ENCODE peak calls at places on chromosomes 2 and 18, in seven cellular contexts. One of them, this sample, is unnamed.

GRCh38 chr2:233025706-233026105 is 6.8 kb upstream of the NEU2 start:
- DNase-seq in activated effector memory CD4-positive, alpha-beta T cell treated with anti-CD3 and anti-CD28 coated beads, Interleukin-2, amount 50 U/mL, for 16 hours: no peak
- DNase-seq in HFFc6: no peak
- DNase-seq in effector memory CD4-positive, alpha-beta T cell: no peak
- DNase-seq in Kasumi-1: no peak
- DNase-seq in B cell: no peak
- DNase-seq in AG08396: no peak
- DNase-seq in this sample: no peak

GRCh38 chr2:235605306-235605998 is 111.6 kb downstream of the AGAP1 start:
- DNase-seq in activated effector memory CD4-positive, alpha-beta T cell treated with anti-CD3 and anti-CD28 coated beads, Interleukin-2, amount 50 U/mL, for 16 hours: no peak
- DNase-seq in HFFc6: peak; percentile 96
- DNase-seq in B cell: no peak
- DNase-seq in effector memory CD4-positive, alpha-beta T cell: peak; percentile 7
- DNase-seq in Kasumi-1: no peak
- DNase-seq in AG08396: peak; percentile 92
- DNase-seq in this sample: no peak

GRCh38 chr2:21423854-21424253 is 300.1 kb downstream of the TDRD15 start:
- DNase-seq in B cell: no peak
- DNase-seq in activated effector memory CD4-positive, alpha-beta T cell treated with anti-CD3 and anti-CD28 coated beads, Interleukin-2, amount 50 U/mL, for 16 hours: no peak
- DNase-seq in Kasumi-1: no peak
- DNase-seq in effector memory CD4-positive, alpha-beta T cell: no peak
- DNase-seq in HFFc6: no peak
- DNase-seq in AG08396: no peak
- DNase-seq in this sample: no peak

GRCh38 chr2:28835787-28836186 is 25.2 kb downstream of the SPDYA start:
- DNase-seq in AG08396: no peak
- DNase-seq in HFFc6: no peak
- DNase-seq in effector memory CD4-positive, alpha-beta T cell: no peak
- DNase-seq in activated effector memory CD4-positive, alpha-beta T cell treated with anti-CD3 and anti-CD28 coated beads, Interleukin-2, amount 50 U/mL, for 16 hours: no peak
- DNase-seq in Kasumi-1: no peak
- DNase-seq in B cell: no peak
- DNase-seq in this sample: no peak

GRCh38 chr2:232674491-232674890 is 22.6 kb upstream of the GIGYF2 start:
- DNase-seq in activated effector memory CD4-positive, alpha-beta T cell treated with anti-CD3 and anti-CD28 coated beads, Interleukin-2, amount 50 U/mL, for 16 hours: no peak
- DNase-seq in AG08396: no peak
- DNase-seq in HFFc6: no peak
- DNase-seq in effector memory CD4-positive, alpha-beta T cell: no peak
- DNase-seq in B cell: no peak
- DNase-seq in Kasumi-1: no peak
- DNase-seq in this sample: no peak

GRCh38 chr2:224507789-224508188 is 77.4 kb downstream of the CUL3 start:
- DNase-seq in HFFc6: no peak
- DNase-seq in activated effector memory CD4-positive, alpha-beta T cell treated with anti-CD3 and anti-CD28 coated beads, Interleukin-2, amount 50 U/mL, for 16 hours: no peak
- DNase-seq in AG08396: no peak
- DNase-seq in Kasumi-1: no peak
- DNase-seq in B cell: no peak
- DNase-seq in effector memory CD4-positive, alpha-beta T cell: no peak
- DNase-seq in this sample: no peak

GRCh38 chr2:212723226-212723625 is 184.6 kb upstream of the ERBB4 start:
- DNase-seq in AG08396: peak; percentile 50
- DNase-seq in effector memory CD4-positive, alpha-beta T cell: no peak
- DNase-seq in HFFc6: peak; percentile 38
- DNase-seq in activated effector memory CD4-positive, alpha-beta T cell treated with anti-CD3 and anti-CD28 coated beads, Interleukin-2, amount 50 U/mL, for 16 hours: no peak
- DNase-seq in Kasumi-1: no peak
- DNase-seq in B cell: no peak
- DNase-seq in this sample: no peak

GRCh38 chr2:219161097-219161496 is 482 bp upstream of the NHEJ1 start:
- DNase-seq in Kasumi-1: no peak
- DNase-seq in activated effector memory CD4-positive, alpha-beta T cell treated with anti-CD3 and anti-CD28 coated beads, Interleukin-2, amount 50 U/mL, for 16 hours: no peak
- DNase-seq in AG08396: no peak
- DNase-seq in B cell: no peak
- DNase-seq in HFFc6: no peak
- DNase-seq in effector memory CD4-positive, alpha-beta T cell: no peak
- DNase-seq in this sample: no peak

GRCh38 chr2:67842375-67842959 is 220.3 kb downstream of the C1D start:
- DNase-seq in B cell: no peak
- DNase-seq in Kasumi-1: no peak
- DNase-seq in AG08396: no peak
- DNase-seq in activated effector memory CD4-positive, alpha-beta T cell treated with anti-CD3 and anti-CD28 coated beads, Interleukin-2, amount 50 U/mL, for 16 hours: no peak
- DNase-seq in HFFc6: no peak
- DNase-seq in effector memory CD4-positive, alpha-beta T cell: no peak
- DNase-seq in this sample: no peak

GRCh38 chr2:118668431-118669424 is 178.7 kb downstream of the EN1 start:
- DNase-seq in B cell: no peak
- DNase-seq in activated effector memory CD4-positive, alpha-beta T cell treated with anti-CD3 and anti-CD28 coated beads, Interleukin-2, amount 50 U/mL, for 16 hours: no peak
- DNase-seq in HFFc6: peak; percentile 96
- DNase-seq in effector memory CD4-positive, alpha-beta T cell: no peak
- DNase-seq in Kasumi-1: no peak
- DNase-seq in AG08396: peak; percentile 71
- DNase-seq in this sample: no peak

GRCh38 chr18:26813043-26813442 is 52.5 kb downstream of the AQP4 start:
- DNase-seq in effector memory CD4-positive, alpha-beta T cell: no peak
- DNase-seq in AG08396: no peak
- DNase-seq in HFFc6: no peak
- DNase-seq in B cell: no peak
- DNase-seq in activated effector memory CD4-positive, alpha-beta T cell treated with anti-CD3 and anti-CD28 coated beads, Interleukin-2, amount 50 U/mL, for 16 hours: no peak
- DNase-seq in Kasumi-1: peak; percentile 4
- DNase-seq in this sample: no peak

GRCh38 chr2:74146929-74147728 is 583 bp downstream of the BOLA3 start:
- DNase-seq in B cell: no peak
- DNase-seq in effector memory CD4-positive, alpha-beta T cell: no peak
- DNase-seq in HFFc6: peak; percentile 34
- DNase-seq in activated effector memory CD4-positive, alpha-beta T cell treated with anti-CD3 and anti-CD28 coated beads, Interleukin-2, amount 50 U/mL, for 16 hours: no peak
- DNase-seq in Kasumi-1: peak; percentile 67
- DNase-seq in AG08396: peak; percentile 63
- DNase-seq in this sample: no peak

GRCh38 chr2:120525056-120526046 is 179.4 kb downstream of the INHBB start:
- DNase-seq in Kasumi-1: no peak
- DNase-seq in effector memory CD4-positive, alpha-beta T cell: no peak
- DNase-seq in AG08396: no peak
- DNase-seq in HFFc6: no peak
- DNase-seq in B cell: no peak
- DNase-seq in activated effector memory CD4-positive, alpha-beta T cell treated with anti-CD3 and anti-CD28 coated beads, Interleukin-2, amount 50 U/mL, for 16 hours: no peak
- DNase-seq in this sample: no peak

GRCh38 chr2:232103140-232103737 is 141.7 kb downstream of the DIS3L2 start:
- DNase-seq in AG08396: no peak
- DNase-seq in B cell: no peak
- DNase-seq in HFFc6: no peak
- DNase-seq in activated effector memory CD4-positive, alpha-beta T cell treated with anti-CD3 and anti-CD28 coated beads, Interleukin-2, amount 50 U/mL, for 16 hours: no peak
- DNase-seq in Kasumi-1: no peak
- DNase-seq in effector memory CD4-positive, alpha-beta T cell: no peak
- DNase-seq in this sample: no peak

GRCh38 chr2:61970807-61971556 is 65.5 kb downstream of the COMMD1 start:
- DNase-seq in activated effector memory CD4-positive, alpha-beta T cell treated with anti-CD3 and anti-CD28 coated beads, Interleukin-2, amount 50 U/mL, for 16 hours: no peak
- DNase-seq in B cell: no peak
- DNase-seq in AG08396: no peak
- DNase-seq in effector memory CD4-positive, alpha-beta T cell: no peak
- DNase-seq in Kasumi-1: no peak
- DNase-seq in HFFc6: no peak
- DNase-seq in this sample: no peak

GRCh38 chr2:108073425-108074072 is 87.2 kb downstream of the SLC5A7 start:
- DNase-seq in effector memory CD4-positive, alpha-beta T cell: no peak
- DNase-seq in HFFc6: no peak
- DNase-seq in B cell: no peak
- DNase-seq in AG08396: no peak
- DNase-seq in Kasumi-1: no peak
- DNase-seq in activated effector memory CD4-positive, alpha-beta T cell treated with anti-CD3 and anti-CD28 coated beads, Interleukin-2, amount 50 U/mL, for 16 hours: no peak
- DNase-seq in this sample: no peak

GRCh38 chr18:59141294-59142068 is 1.8 kb downstream of the SEC11C start:
- DNase-seq in AG08396: no peak
- DNase-seq in activated effector memory CD4-positive, alpha-beta T cell treated with anti-CD3 and anti-CD28 coated beads, Interleukin-2, amount 50 U/mL, for 16 hours: no peak
- DNase-seq in effector memory CD4-positive, alpha-beta T cell: no peak
- DNase-seq in Kasumi-1: no peak
- DNase-seq in B cell: no peak
- DNase-seq in HFFc6: no peak
- DNase-seq in this sample: no peak

GRCh38 chr2:3651686-3652516 is 6.1 kb upstream of the ALLC start:
- DNase-seq in B cell: peak; percentile 79
- DNase-seq in HFFc6: no peak
- DNase-seq in effector memory CD4-positive, alpha-beta T cell: peak; percentile 12
- DNase-seq in Kasumi-1: peak; percentile 40
- DNase-seq in activated effector memory CD4-positive, alpha-beta T cell treated with anti-CD3 and anti-CD28 coated beads, Interleukin-2, amount 50 U/mL, for 16 hours: peak; percentile 82
- DNase-seq in AG08396: peak; percentile 62
- DNase-seq in this sample: no peak

GRCh38 chr18:13616525-13617035 is 109.8 kb downstream of the FAM210A start:
- DNase-seq in Kasumi-1: no peak
- DNase-seq in AG08396: no peak
- DNase-seq in activated effector memory CD4-positive, alpha-beta T cell treated with anti-CD3 and anti-CD28 coated beads, Interleukin-2, amount 50 U/mL, for 16 hours: no peak
- DNase-seq in HFFc6: no peak
- DNase-seq in effector memory CD4-positive, alpha-beta T cell: no peak
- DNase-seq in B cell: no peak
- DNase-seq in this sample: no peak

GRCh38 chr2:238352361-238352760 is 32.0 kb downstream of the TRAF3IP1 start:
- DNase-seq in activated effector memory CD4-positive, alpha-beta T cell treated with anti-CD3 and anti-CD28 coated beads, Interleukin-2, amount 50 U/mL, for 16 hours: no peak
- DNase-seq in HFFc6: no peak
- DNase-seq in B cell: no peak
- DNase-seq in effector memory CD4-positive, alpha-beta T cell: no peak
- DNase-seq in Kasumi-1: no peak
- DNase-seq in AG08396: no peak
- DNase-seq in this sample: no peak

GRCh38 chr2:146579154-146579930 is 1265.5 kb upstream of the ACVR2A start:
- DNase-seq in HFFc6: peak; percentile 45
- DNase-seq in B cell: no peak
- DNase-seq in Kasumi-1: no peak
- DNase-seq in effector memory CD4-positive, alpha-beta T cell: no peak
- DNase-seq in AG08396: peak; percentile 26
- DNase-seq in activated effector memory CD4-positive, alpha-beta T cell treated with anti-CD3 and anti-CD28 coated beads, Interleukin-2, amount 50 U/mL, for 16 hours: no peak
- DNase-seq in this sample: no peak

GRCh38 chr2:173402405-173402974 is 47.8 kb downstream of the CDCA7 start:
- DNase-seq in HFFc6: peak; percentile 74
- DNase-seq in AG08396: peak; percentile 85
- DNase-seq in B cell: peak; percentile 81
- DNase-seq in Kasumi-1: peak; percentile 94
- DNase-seq in activated effector memory CD4-positive, alpha-beta T cell treated with anti-CD3 and anti-CD28 coated beads, Interleukin-2, amount 50 U/mL, for 16 hours: peak; percentile 88
- DNase-seq in effector memory CD4-positive, alpha-beta T cell: peak; percentile 40
- DNase-seq in this sample: peak; percentile 85

GRCh38 chr18:28802546-28802945 is 625.6 kb upstream of the CDH2 start:
- DNase-seq in activated effector memory CD4-positive, alpha-beta T cell treated with anti-CD3 and anti-CD28 coated beads, Interleukin-2, amount 50 U/mL, for 16 hours: no peak
- DNase-seq in Kasumi-1: peak; percentile 37
- DNase-seq in AG08396: no peak
- DNase-seq in B cell: no peak
- DNase-seq in HFFc6: peak; percentile 39
- DNase-seq in effector memory CD4-positive, alpha-beta T cell: no peak
- DNase-seq in this sample: no peak

GRCh38 chr2:131143803-131144202 is 38.7 kb downstream of the PLEKHB2 start:
- DNase-seq in Kasumi-1: no peak
- DNase-seq in AG08396: no peak
- DNase-seq in HFFc6: no peak
- DNase-seq in effector memory CD4-positive, alpha-beta T cell: no peak
- DNase-seq in B cell: no peak
- DNase-seq in activated effector memory CD4-positive, alpha-beta T cell treated with anti-CD3 and anti-CD28 coated beads, Interleukin-2, amount 50 U/mL, for 16 hours: no peak
- DNase-seq in this sample: no peak

GRCh38 chr2:173568054-173568453 is 213.4 kb downstream of the CDCA7 start:
- DNase-seq in activated effector memory CD4-positive, alpha-beta T cell treated with anti-CD3 and anti-CD28 coated beads, Interleukin-2, amount 50 U/mL, for 16 hours: no peak
- DNase-seq in Kasumi-1: peak; percentile 68
- DNase-seq in B cell: no peak
- DNase-seq in HFFc6: peak; percentile 28
- DNase-seq in AG08396: no peak
- DNase-seq in effector memory CD4-positive, alpha-beta T cell: no peak
- DNase-seq in this sample: no peak

GRCh38 chr2:173590278-173590811 is 235.7 kb downstream of the CDCA7 start:
- DNase-seq in Kasumi-1: no peak
- DNase-seq in activated effector memory CD4-positive, alpha-beta T cell treated with anti-CD3 and anti-CD28 coated beads, Interleukin-2, amount 50 U/mL, for 16 hours: no peak
- DNase-seq in HFFc6: peak; percentile 89
- DNase-seq in AG08396: peak; percentile 74
- DNase-seq in effector memory CD4-positive, alpha-beta T cell: no peak
- DNase-seq in B cell: no peak
- DNase-seq in this sample: peak; percentile 82

GRCh38 chr2:149418065-149418464 is 87.7 kb downstream of the LYPD6 start:
- DNase-seq in AG08396: no peak
- DNase-seq in activated effector memory CD4-positive, alpha-beta T cell treated with anti-CD3 and anti-CD28 coated beads, Interleukin-2, amount 50 U/mL, for 16 hours: no peak
- DNase-seq in effector memory CD4-positive, alpha-beta T cell: no peak
- DNase-seq in B cell: no peak
- DNase-seq in Kasumi-1: no peak
- DNase-seq in HFFc6: no peak
- DNase-seq in this sample: no peak

GRCh38 chr2:165746501-165746900 is 47.5 kb downstream of the GALNT3 start:
- DNase-seq in effector memory CD4-positive, alpha-beta T cell: no peak
- DNase-seq in HFFc6: no peak
- DNase-seq in activated effector memory CD4-positive, alpha-beta T cell treated with anti-CD3 and anti-CD28 coated beads, Interleukin-2, amount 50 U/mL, for 16 hours: no peak
- DNase-seq in B cell: no peak
- DNase-seq in AG08396: no peak
- DNase-seq in Kasumi-1: no peak
- DNase-seq in this sample: no peak

GRCh38 chr2:10773841-10774341 is 38.7 kb downstream of the PDIA6 start:
- DNase-seq in AG08396: peak; percentile 24
- DNase-seq in Kasumi-1: no peak
- DNase-seq in effector memory CD4-positive, alpha-beta T cell: no peak
- DNase-seq in B cell: no peak
- DNase-seq in activated effector memory CD4-positive, alpha-beta T cell treated with anti-CD3 and anti-CD28 coated beads, Interleukin-2, amount 50 U/mL, for 16 hours: peak; percentile 59
- DNase-seq in HFFc6: no peak
- DNase-seq in this sample: peak; percentile 70

GRCh38 chr18:32383040-32383819 is 87.5 kb downstream of the GAREM1 start:
- DNase-seq in AG08396: peak; percentile 51
- DNase-seq in HFFc6: peak; percentile 19
- DNase-seq in effector memory CD4-positive, alpha-beta T cell: no peak
- DNase-seq in activated effector memory CD4-positive, alpha-beta T cell treated with anti-CD3 and anti-CD28 coated beads, Interleukin-2, amount 50 U/mL, for 16 hours: no peak
- DNase-seq in Kasumi-1: no peak
- DNase-seq in B cell: no peak
- DNase-seq in this sample: no peak

GRCh38 chr18:76657428-76657827 is 162.4 kb upstream of the ZNF516 start:
- DNase-seq in Kasumi-1: peak; percentile 25
- DNase-seq in effector memory CD4-positive, alpha-beta T cell: no peak
- DNase-seq in AG08396: no peak
- DNase-seq in B cell: no peak
- DNase-seq in HFFc6: peak; percentile 36
- DNase-seq in activated effector memory CD4-positive, alpha-beta T cell treated with anti-CD3 and anti-CD28 coated beads, Interleukin-2, amount 50 U/mL, for 16 hours: no peak
- DNase-seq in this sample: no peak

This sample was measured in cardiac septum.